ENCODE peak calls at places on chromosomes 16 and 17, in seven cellular contexts. A is tibial artery, F is IMR-90, O is heart right ventricle, W is A673, Z is A549, E is right lobe of liver. N is an unnamed sample.

GRCh38 chr16:55508941-55509920 is at the start of gene LPCAT2:
- DNase-seq in W (peak; percentile 92), F (peak; percentile 84), Z (peak; percentile 83), E (peak; percentile 85), O (peak; percentile 90), A (peak; percentile 89), N (no peak)

GRCh38 chr17:43952351-43952723 is 1.4 kb downstream of the PYY start:
- DNase-seq in Z (no peak), A (no peak), W (no peak), O (no peak), E (no peak), F (no peak), N (no peak)

GRCh38 chr17:60390881-60391418 is 983 bp downstream of the USP32 start:
- DNase-seq in Z (peak; percentile 45), O (no peak), F (peak; percentile 33), W (peak; percentile 42), E (peak; percentile 29), A (no peak), N (no peak)

GRCh38 chr17:82249896-82250581 is 21.2 kb downstream of the SLC16A3 start:
- DNase-seq in Z (no peak), W (no peak), A (no peak), O (no peak), E (no peak), F (no peak), N (no peak)

GRCh38 chr17:48620497-48621139 is 5.5 kb upstream of the HOXB8 start:
- DNase-seq in W (no peak), O (no peak), Z (no peak), F (no peak), A (no peak), E (no peak), N (no peak)

GRCh38 chr16:54288592-54289241 is 2.1 kb upstream of the IRX3 start:
- DNase-seq in Z (no peak), A (no peak), O (no peak), E (no peak), W (no peak), F (no peak), N (no peak)

GRCh38 chr17:48734328-48735056 is 5.9 kb upstream of the HOXB13 start:
- DNase-seq in W (no peak), Z (no peak), E (no peak), F (no peak), A (no peak), O (no peak), N (no peak)

GRCh38 chr17:63546308-63547082 is 3.8 kb upstream of the DCAF7 start:
- DNase-seq in F (no peak), E (no peak), Z (no peak), O (no peak), A (peak; percentile 34), W (no peak), N (peak; percentile 58)

GRCh38 chr17:27657620-27658019 is 26.6 kb downstream of the LGALS9 start:
- DNase-seq in O (no peak), A (no peak), E (no peak), W (peak; percentile 23), Z (peak; percentile 31), F (peak; percentile 18), N (no peak)

GRCh38 chr17:16406742-16407674 is 8.4 kb upstream of the TRPV2 start:
- DNase-seq in A (peak; percentile 83), Z (peak; percentile 64), E (peak; percentile 61), W (peak; percentile 45), O (peak; percentile 68), F (no peak), N (no peak)

GRCh38 chr16:86661715-86662114 is 83.4 kb downstream of the FOXL1 start:
- DNase-seq in E (no peak), W (no peak), Z (no peak), F (peak; percentile 49), A (no peak), O (no peak), N (no peak)

GRCh38 chr17:66842959-66843358 is 8.0 kb downstream of the CACNG5 start:
- DNase-seq in E (no peak), A (no peak), Z (no peak), O (no peak), F (no peak), W (no peak), N (no peak)

GRCh38 chr16:10641953-10642949 is 52.5 kb downstream of the TEKT5 start:
- DNase-seq in F (no peak), O (no peak), Z (no peak), W (no peak), A (no peak), E (no peak), N (no peak)

GRCh38 chr17:70185280-70185679 is 15.9 kb downstream of the KCNJ2 start:
- DNase-seq in E (no peak), W (no peak), Z (no peak), F (no peak), A (no peak), O (no peak), N (no peak)

GRCh38 chr16:74720579-74720978 is 19.9 kb upstream of the MLKL start:
- DNase-seq in A (no peak), F (no peak), E (no peak), W (no peak), O (no peak), Z (no peak), N (no peak)

GRCh38 chr16:72875291-72876036 is 172.5 kb downstream of the ZFHX3 start:
- DNase-seq in O (no peak), A (peak; percentile 76), E (no peak), W (no peak), Z (peak; percentile 18), F (no peak), N (no peak)

GRCh38 chr16:20675488-20676267 is 21.8 kb downstream of the ACSM1 start:
- DNase-seq in A (peak; percentile 68), O (no peak), F (no peak), W (no peak), E (peak; percentile 30), Z (no peak), N (no peak)

GRCh38 chr17:59152925-59153324 is 2.1 kb downstream of the SKA2 start:
- DNase-seq in F (no peak), O (no peak), Z (no peak), A (no peak), E (no peak), W (no peak), N (no peak)

GRCh38 chr17:38416840-38417209 is 11.4 kb upstream of the ARHGAP23 start:
- DNase-seq in A (no peak), E (no peak), F (no peak), O (no peak), Z (no peak), W (no peak), N (no peak)

GRCh38 chr17:413706-414440 is 61.3 kb upstream of the RPH3AL start:
- DNase-seq in Z (no peak), W (no peak), A (no peak), O (no peak), E (no peak), F (no peak), N (no peak)

GRCh38 chr16:48284772-48285409 is 37.6 kb upstream of the ABCC11 start:
- DNase-seq in E (no peak), A (no peak), Z (no peak), W (no peak), O (no peak), F (no peak), N (no peak)
- TF ChIP-seq CTCF in E (no peak), A (no peak), Z (no peak), W (no peak), O (no peak), F (no peak), N (no peak)

GRCh38 chr16:9077001-9077809 is 14.2 kb upstream of the HAPSTR1 start:
- DNase-seq in Z (peak; percentile 79), W (no peak), O (no peak), F (peak; percentile 88), A (no peak), E (no peak), N (no peak)

GRCh38 chr16:9068886-9069285 is 22.6 kb upstream of the HAPSTR1 start:
- DNase-seq in O (no peak), E (no peak), W (no peak), A (no peak), F (no peak), Z (no peak), N (no peak)

GRCh38 chr16:9075299-9076071 is 16.0 kb upstream of the HAPSTR1 start:
- DNase-seq in W (no peak), F (no peak), O (no peak), Z (no peak), A (no peak), E (no peak), N (no peak)

GRCh38 chr16:9070295-9070694 is 21.1 kb upstream of the HAPSTR1 start:
- DNase-seq in A (no peak), Z (no peak), O (no peak), W (no peak), F (no peak), E (no peak), N (no peak)

DNA sequence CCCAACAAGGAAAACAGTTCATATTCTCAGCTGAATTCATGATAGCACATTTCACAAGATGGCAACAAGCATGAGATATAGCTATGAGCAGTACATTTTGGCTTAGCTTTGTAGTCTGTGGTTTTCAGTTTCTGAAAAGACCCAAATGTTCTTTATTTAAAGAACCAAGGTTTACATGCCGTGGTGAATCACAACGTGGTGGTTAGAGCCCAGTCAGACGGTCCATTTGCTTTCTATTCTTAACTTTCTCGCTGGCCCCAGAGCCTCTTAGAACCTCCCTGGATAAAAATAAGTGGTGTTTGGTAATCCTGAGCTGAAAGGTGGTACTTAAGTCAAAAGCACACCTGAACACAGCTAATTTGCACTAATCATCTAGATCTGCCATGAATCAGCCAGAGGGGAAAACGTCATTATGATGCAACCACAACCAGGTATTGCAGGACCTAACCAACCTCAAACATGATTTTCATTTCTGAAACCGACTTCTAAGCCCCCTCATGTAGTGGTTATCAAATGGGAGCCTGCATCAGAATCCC is 18.6 kb upstream of the HAPSTR1 start:
- DNase-seq in O (no peak), W (no peak), A (no peak), F (peak; percentile 96), E (no peak), Z (no peak), N (no peak)
- H3K27ac ChIP-seq in O (no peak overlapping the region), W (no peak overlapping the region), A (no peak overlapping the region), F (peak overlapping the region; percentile 62), E (no peak overlapping the region), Z (peak overlapping the region; percentile 73), N (no peak overlapping the region)

GRCh38 chr16:710500-711075 is 4.3 kb upstream of the METRN start:
- DNase-seq in A (no peak), W (no peak), F (no peak), E (no peak), Z (no peak), O (no peak), N (no peak)
- H3K4me3 ChIP-seq in A (no peak overlapping the region), W (no peak overlapping the region), F (no peak overlapping the region), E (no peak overlapping the region), Z (no peak overlapping the region), O (no peak overlapping the region), N (no peak overlapping the region)

DNA sequence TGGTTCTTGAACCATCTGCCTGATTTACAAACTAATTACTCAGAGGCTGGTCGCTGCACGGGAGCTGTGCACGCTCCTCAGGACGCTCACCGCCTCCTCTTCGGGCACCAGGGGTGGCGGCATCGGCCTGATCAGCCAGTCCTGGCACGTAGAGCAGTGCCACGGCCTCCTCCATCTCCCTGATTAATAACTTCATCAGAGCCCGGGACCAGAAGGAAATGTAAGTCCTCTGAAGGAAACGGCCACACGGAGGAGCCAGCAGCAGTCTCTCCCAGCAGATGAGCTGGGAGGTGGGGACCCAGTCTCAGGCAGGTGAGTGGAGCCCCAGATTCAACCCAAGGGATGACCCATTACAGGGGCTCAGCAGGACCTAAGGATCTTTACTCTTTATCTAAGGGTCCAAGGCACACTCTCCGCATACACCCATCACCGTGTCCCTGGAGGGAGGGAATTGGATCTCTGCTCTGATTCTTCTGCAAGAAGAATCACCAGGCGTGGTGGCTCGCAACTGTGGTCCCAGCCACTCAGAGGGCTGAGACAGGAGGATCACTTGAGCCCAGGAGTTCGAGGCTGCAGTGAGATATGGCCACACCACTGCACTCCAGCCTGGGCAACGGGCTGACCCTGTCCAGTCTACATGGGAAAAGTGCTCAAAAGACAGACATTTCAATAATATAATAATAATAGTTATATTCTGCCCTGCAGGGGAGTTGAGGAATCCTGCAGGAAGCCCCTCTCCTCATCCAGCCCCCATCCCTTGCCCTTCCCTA is 366.5 kb downstream of the SEC14L1 start:
- DNase-seq in F (no peak), A (peak; percentile 45), E (no peak), W (no peak), Z (no peak), O (no peak), N (peak; percentile 63)
- TF ChIP-seq CTCF in F (no peak), A (no peak), E (no peak), W (peak; percentile 34), Z (no peak), O (no peak), N (no peak)